ENCODE peak calls at places on chromosomes 13 and 19, in nine cellular contexts. K, U, B, F, V, Y, E, J and O are unnamed samples.

GRCh38 chr19:12603714-12604113 is 6.9 kb downstream of the ZNF490 start:
- DNase-seq in F (no peak), U (no peak), J (no peak), V (no peak), Y (no peak), E (no peak), B (no peak), K (peak), O (no peak)

GRCh38 chr13:20945952-20946383 is 43.4 kb upstream of the XPO4 start:
- DNase-seq in B (no peak), F (no peak), K (no peak), Y (no peak), E (no peak), V (no peak), U (no peak), J (no peak), O (no peak)

GRCh38 chr19:34786236-34786635 is 13.2 kb upstream of the ZNF599 start:
- DNase-seq in Y (no peak), U (no peak), K (no peak), V (no peak), F (no peak), E (no peak), J (no peak), B (no peak), O (no peak)

GRCh38 chr19:35352448-35353304 is 5.0 kb downstream of the FFAR1 start:
- DNase-seq in B (peak), V (peak), U (peak), E (peak), J (peak), Y (peak), K (peak), F (peak), O (peak)

GRCh38 chr13:92739306-92739818 is 487.2 kb upstream of the GPC6 start:
- DNase-seq in V (no peak), F (no peak), E (no peak), K (peak), J (no peak), U (no peak), B (no peak), Y (no peak), O (no peak)

GRCh38 chr13:22154041-22154440 is 483.2 kb downstream of the FGF9 start:
- DNase-seq in E (no peak), B (no peak), K (no peak), J (no peak), Y (no peak), F (no peak), U (no peak), V (no peak), O (no peak)

GRCh38 chr13:34155931-34156607 is 338.1 kb downstream of the RFC3 start:
- DNase-seq in Y (no peak), F (peak), V (no peak), K (peak), B (no peak), U (peak), J (peak), E (no peak), O (no peak)

GRCh38 chr19:13099073-13099999 is 3.3 kb downstream of the LYL1 start:
- DNase-seq in B (peak), K (no peak), V (peak), U (no peak), E (no peak), F (no peak), J (no peak), Y (no peak), O (peak)

GRCh38 chr13:43546260-43546659 is 240.5 kb downstream of the ENOX1 start:
- DNase-seq in U (peak), E (no peak), Y (no peak), K (no peak), F (no peak), B (peak), J (no peak), V (no peak), O (no peak)

GRCh38 chr13:43346427-43346826 is 323.0 kb downstream of the DNAJC15 start:
- DNase-seq in Y (no peak), K (no peak), F (no peak), E (no peak), J (no peak), V (no peak), B (no peak), U (no peak), O (no peak)

GRCh38 chr19:38250821-38251563 is 5.2 kb downstream of the PPP1R14A start:
- DNase-seq in Y (peak), F (no peak), B (peak), K (no peak), V (no peak), J (no peak), E (no peak), U (no peak), O (no peak)

DNA sequence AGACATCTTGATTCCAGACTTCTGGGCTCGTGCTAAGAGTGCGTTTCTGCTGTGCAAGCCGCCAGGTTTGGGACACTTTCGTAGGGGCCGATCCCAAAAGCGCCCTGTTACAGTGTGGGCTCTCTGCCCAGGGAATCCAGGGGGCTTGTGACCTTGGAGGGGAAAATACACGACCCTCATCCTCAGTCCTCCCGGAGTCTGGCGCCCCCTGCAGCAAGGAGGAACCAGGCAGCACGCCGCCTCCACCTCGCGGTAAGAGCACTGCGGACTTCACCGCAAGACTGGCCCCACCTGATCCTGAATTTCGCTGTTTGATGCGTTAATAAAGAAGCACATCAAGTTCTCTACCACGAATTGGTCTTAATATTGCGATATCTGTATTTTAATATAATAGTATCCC is 5.2 kb downstream of the POLRMT start:
- DNase-seq in Y (no peak), E (no peak), B (no peak), V (no peak), K (no peak), J (no peak), F (no peak), U (no peak), O (no peak)
- TF ChIP-seq CTCF in Y (peak), E (peak), B (peak), V (no peak), K (peak), J (no peak), F (peak), U (peak), O (peak)

DNA sequence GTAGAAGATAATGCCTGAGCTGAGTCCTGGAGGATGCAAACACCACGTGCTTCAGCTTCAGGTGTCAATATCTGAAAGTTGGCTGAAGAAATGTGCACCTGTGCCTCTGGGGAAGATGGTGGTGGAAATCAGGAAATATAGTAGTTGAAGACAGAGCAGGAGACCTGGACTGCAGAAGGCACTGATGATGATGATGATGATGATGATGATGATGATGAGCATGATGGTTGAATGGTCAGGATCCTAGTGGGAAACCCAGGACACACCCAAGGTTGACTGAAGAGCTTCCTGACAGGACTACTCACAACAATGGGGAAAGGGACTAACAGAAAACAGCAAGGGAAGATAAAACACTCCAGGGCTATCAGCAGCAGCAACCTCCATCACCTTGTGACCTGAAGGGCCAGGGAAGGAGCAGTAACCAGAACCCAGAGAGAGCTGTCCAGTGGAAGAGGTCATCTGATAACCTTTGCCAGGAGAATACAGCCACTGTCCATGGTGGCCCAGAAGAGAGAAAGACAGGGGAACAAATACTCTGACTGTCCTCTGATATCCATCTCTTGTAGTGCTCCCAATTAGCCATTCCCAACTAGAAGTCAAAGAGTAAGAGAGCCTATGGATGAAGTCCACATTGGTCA is 170.3 kb downstream of the TSHZ3 start:
- DNase-seq in B (no peak), Y (no peak), V (no peak), U (no peak), K (no peak), F (no peak), J (no peak), E (no peak), O (no peak)
- TF ChIP-seq CTCF in B (no peak), Y (no peak), V (no peak), U (no peak), K (no peak), F (no peak), J (no peak), E (no peak), O (no peak)

GRCh38 chr13:38965281-38965680 is 25.4 kb downstream of the STOML3 start:
- DNase-seq in Y (no peak), E (no peak), F (no peak), B (no peak), K (no peak), U (no peak), J (no peak), V (no peak), O (no peak)

GRCh38 chr13:38967446-38967845 is 23.2 kb downstream of the STOML3 start:
- DNase-seq in V (no peak), E (no peak), F (no peak), B (no peak), J (no peak), U (no peak), Y (no peak), K (no peak), O (no peak)

GRCh38 chr13:38969187-38969586 is 21.4 kb downstream of the STOML3 start:
- DNase-seq in V (no peak), E (no peak), U (no peak), F (no peak), B (no peak), J (no peak), Y (no peak), K (no peak), O (no peak)

DNA sequence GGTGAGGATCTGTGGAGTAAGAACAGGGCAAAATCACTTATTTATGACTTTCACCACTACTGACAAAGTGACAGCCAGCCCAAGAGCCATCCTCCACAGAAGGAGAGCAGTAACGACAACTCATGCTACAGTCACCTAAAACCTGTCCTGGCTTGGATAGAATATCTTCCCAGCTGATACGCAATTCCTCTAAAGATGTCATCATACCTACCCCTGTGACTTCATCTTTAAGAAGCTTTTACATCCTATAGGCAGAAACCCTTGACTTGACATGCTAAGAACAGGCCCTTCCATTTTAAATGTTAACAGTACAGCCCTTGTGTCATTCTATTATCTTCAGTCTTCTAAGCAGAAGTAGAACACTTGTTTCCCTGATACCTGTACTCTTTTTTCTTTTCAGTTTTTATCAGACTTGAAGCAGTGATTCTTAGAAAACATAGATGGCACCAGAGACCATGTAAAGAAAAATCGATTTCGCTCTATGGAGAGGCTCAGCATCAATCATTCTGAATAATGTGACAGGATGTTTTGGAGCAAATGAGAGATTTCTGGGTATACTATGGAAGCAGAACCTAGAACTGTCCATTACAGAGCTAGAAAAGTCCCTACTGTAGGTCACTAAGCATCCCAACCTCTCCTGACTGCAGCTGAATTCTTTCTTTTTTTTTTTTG is 20.1 kb downstream of the STOML3 start:
- DNase-seq in J (no peak), B (no peak), V (no peak), K (no peak), U (no peak), F (no peak), E (no peak), Y (no peak), O (no peak)
- TF ChIP-seq CTCF in J (peak), B (no peak), V (no peak), K (no peak), U (no peak), F (no peak), E (no peak), Y (peak), O (peak)

GRCh38 chr13:110616103-110617101 is 1.1 kb downstream of the NAXD start:
- DNase-seq in F (no peak), K (peak), B (peak), V (peak), U (peak), E (no peak), J (peak), Y (no peak), O (no peak)
- TF ChIP-seq CTCF in F (no peak), K (no peak), B (no peak), V (no peak), U (no peak), E (no peak), J (no peak), Y (no peak), O (peak)

GRCh38 chr19:7197760-7198696 is 96.2 kb downstream of the INSR start:
- DNase-seq in U (peak), K (peak), F (peak), J (peak), B (peak), Y (peak), V (peak), E (peak), O (peak)
- TF ChIP-seq CTCF in U (no peak), K (peak), F (no peak), J (no peak), B (peak), Y (no peak), V (no peak), E (no peak), O (peak)

DNA sequence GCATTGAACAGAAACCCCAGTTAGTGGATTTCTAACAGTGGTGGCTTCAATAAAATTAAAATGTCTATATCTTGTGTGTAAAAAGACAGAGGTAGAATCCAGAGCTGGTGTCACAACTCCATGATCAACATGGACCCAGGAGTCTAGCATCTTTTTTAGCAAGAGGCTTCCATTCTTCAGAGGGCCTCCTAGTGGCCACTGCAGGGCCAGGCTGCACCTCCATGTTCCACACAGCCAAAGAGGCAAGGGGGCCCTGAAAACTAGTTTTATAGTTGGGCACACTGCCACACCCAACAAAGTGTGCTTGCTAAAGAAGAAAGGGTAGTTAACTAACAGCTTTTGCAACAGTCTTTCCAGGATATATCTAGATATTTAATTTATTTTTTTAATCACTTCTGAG is 12.9 kb downstream of the N4BP2L1 start:
- DNase-seq in B (no peak), F (no peak), J (no peak), K (no peak), U (peak), V (no peak), E (no peak), Y (no peak), O (no peak)
- TF ChIP-seq CTCF in B (no peak), F (peak), J (peak), K (peak), U (peak), V (no peak), E (peak), Y (peak), O (peak)

GRCh38 chr13:96858133-96858826 is 136.0 kb downstream of the OXGR1 start:
- DNase-seq in B (no peak), K (no peak), E (no peak), F (no peak), U (no peak), J (no peak), V (no peak), Y (no peak), O (no peak)

GRCh38 chr13:96862093-96862492 is 132.2 kb downstream of the OXGR1 start:
- DNase-seq in E (no peak), V (no peak), J (no peak), K (no peak), F (no peak), B (no peak), U (no peak), Y (no peak), O (no peak)

GRCh38 chr13:96860829-96861228 is 133.4 kb downstream of the OXGR1 start:
- DNase-seq in B (no peak), F (no peak), J (no peak), U (no peak), Y (no peak), E (no peak), K (no peak), V (no peak), O (no peak)
- TF ChIP-seq CTCF in B (no peak), F (no peak), J (no peak), U (no peak), Y (no peak), E (no peak), K (no peak), V (no peak), O (no peak)

GRCh38 chr13:71632721-71633120 is 234.3 kb downstream of the DACH1 start:
- DNase-seq in K (no peak), U (no peak), V (no peak), F (no peak), B (no peak), J (no peak), E (no peak), Y (no peak), O (no peak)
- TF ChIP-seq CTCF in K (no peak), U (no peak), V (no peak), F (no peak), B (no peak), J (no peak), E (no peak), Y (no peak), O (no peak)

GRCh38 chr13:51437550-51438127 is 15.2 kb downstream of the INTS6 start:
- DNase-seq in Y (no peak), F (no peak), E (no peak), B (no peak), V (no peak), K (no peak), J (no peak), U (peak), O (no peak)

GRCh38 chr13:51432576-51432975 is 20.3 kb downstream of the INTS6 start:
- DNase-seq in U (no peak), F (no peak), J (no peak), K (no peak), Y (no peak), V (no peak), E (no peak), B (no peak), O (no peak)

DNA sequence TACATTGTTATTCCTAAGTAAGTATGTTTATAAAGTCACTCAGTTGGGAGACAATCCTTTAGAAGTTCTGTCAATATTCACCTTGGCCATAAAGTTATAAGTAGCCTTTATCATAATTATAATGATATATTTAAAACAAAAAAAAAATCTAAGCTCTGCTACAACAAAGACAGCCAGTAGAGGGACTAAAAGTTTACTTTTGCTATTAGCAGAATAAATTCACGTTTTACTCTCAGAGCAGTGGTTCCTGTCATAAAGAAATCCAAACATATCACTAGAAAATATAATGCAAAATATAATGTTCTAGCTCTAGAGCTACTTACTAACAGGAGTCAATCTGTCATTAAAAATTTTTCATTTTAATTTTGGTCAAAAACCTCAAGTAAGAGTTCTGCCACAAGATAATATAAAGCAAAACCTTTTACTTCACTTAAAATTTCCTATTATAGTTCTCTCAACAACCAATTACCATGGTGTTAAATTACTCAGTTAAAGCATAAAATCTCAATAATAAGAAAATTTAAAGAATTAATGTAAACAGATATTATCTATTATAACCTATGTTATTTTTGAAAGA is 17.7 kb downstream of the INTS6 start:
- DNase-seq in B (no peak), E (no peak), F (no peak), U (peak), K (peak), Y (no peak), J (no peak), V (no peak), O (no peak)
- TF ChIP-seq CTCF in B (peak), E (peak), F (peak), U (peak), K (peak), Y (peak), J (peak), V (peak), O (peak)